ENCODE peak calls at places on chromosome 10, in seven cellular contexts. G, Z, F, W, M, T and O are unnamed samples. For H3K4me1, the result is how much of the 10 kb centered on the place peaks cover.

GRCh38 chr10:3775671-3776551 is 9.1 kb downstream of the KLF6 start:
- DNase-seq in T (peak), F (peak), Z (no peak), W (peak), M (peak), G (peak), O (peak)

GRCh38 chr10:86650151-86650550 is 4.2 kb upstream of the OPN4 start:
- DNase-seq in T (no peak), M (no peak), W (peak), G (no peak), F (no peak), Z (no peak), O (no peak)

GRCh38 chr10:3525832-3526449 is 259.1 kb downstream of the KLF6 start:
- DNase-seq in F (peak), W (peak), Z (no peak), T (no peak), M (no peak), G (peak), O (no peak)

GRCh38 chr10:3225589-3225988 is 53.0 kb upstream of the PITRM1 start:
- DNase-seq in W (no peak), G (peak), M (no peak), T (no peak), Z (no peak), F (peak), O (no peak)

GRCh38 chr10:124524991-124525653 is 63.5 kb downstream of the LHPP start:
- DNase-seq in M (peak), G (peak), W (peak), Z (no peak), T (no peak), F (no peak), O (no peak)

GRCh38 chr10:121525276-121526039 is 72.8 kb downstream of the FGFR2 start:
- DNase-seq in M (peak), G (no peak), Z (no peak), T (no peak), W (no peak), F (peak), O (no peak)

GRCh38 chr10:114538544-114538906 is 119.5 kb downstream of the ABLIM1 start:
- DNase-seq in F (no peak), T (peak), W (no peak), M (peak), Z (peak), G (no peak), O (peak)

GRCh38 chr10:116014326-116014725 is 258.7 kb downstream of the GFRA1 start:
- DNase-seq in W (no peak), F (no peak), G (no peak), Z (no peak), T (no peak), M (no peak), O (no peak)

GRCh38 chr10:42753507-42754154 is 29.0 kb upstream of the BMS1 start:
- DNase-seq in F (no peak), Z (no peak), W (no peak), M (peak), G (no peak), T (no peak), O (no peak)

GRCh38 chr10:95796504-95796903 is 40.5 kb downstream of the ENTPD1 start:
- DNase-seq in W (no peak), Z (no peak), T (no peak), M (no peak), F (no peak), G (no peak), O (no peak)
- H3K4me3 ChIP-seq in W (no peak), Z (no peak), T (no peak), M (no peak), F (no peak), G (no peak), O (peak)

GRCh38 chr10:119663866-119664698 is 12.9 kb downstream of the BAG3 start:
- DNase-seq in G (no peak), W (no peak), M (no peak), Z (peak), F (no peak), T (peak), O (peak)
- H3K27ac ChIP-seq in G (no peak), W (no peak), M (peak), Z (peak), F (peak), T (peak), O (peak)

DNA sequence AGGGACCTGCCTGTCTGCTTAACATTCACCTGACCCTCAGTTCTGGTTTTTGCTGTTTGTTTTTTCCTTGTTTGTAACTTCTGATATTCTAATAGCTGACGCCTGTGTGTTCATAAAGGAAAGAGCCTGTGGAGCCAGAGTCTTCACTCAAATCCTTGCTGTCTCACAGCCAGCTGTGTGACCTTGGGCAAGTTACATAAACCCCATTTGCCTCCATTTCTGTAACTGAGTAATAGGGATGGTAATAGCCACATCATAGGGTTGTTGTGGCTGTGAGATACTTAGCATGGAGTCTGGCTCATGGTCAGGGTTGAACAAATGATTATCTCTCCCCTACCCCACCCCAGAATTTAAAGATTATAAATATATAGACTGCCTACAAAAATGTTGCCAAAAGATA is 27.0 kb downstream of the WBP1L start:
- DNase-seq in F (no peak), W (no peak), M (no peak), T (no peak), G (no peak), Z (no peak), O (no peak)
- H3K4me1 ChIP-seq in F (under half), W (under half), M (half or more), T (under half), G (under half), Z (under half), O (under half)

DNA sequence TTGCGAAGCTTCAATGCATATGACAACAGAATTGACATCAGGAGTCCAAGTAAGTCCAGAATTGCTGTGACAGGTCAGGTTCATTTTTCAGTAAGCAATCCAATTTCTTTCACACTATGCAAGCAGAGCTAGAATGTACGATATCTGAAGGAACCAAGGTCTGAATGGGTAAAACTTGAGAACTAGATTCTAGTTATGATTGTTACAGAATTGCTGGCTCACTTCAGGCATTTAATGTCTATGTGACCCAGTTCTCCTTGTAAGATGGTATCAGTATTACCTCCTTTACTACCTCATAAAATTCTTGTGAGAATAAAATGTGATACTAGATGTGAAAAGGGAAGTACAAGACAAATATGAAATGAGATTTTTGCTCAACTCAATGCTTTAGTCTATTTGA is 159.6 kb downstream of the GPR158 start:
- DNase-seq in Z (no peak), G (no peak), M (no peak), T (no peak), F (no peak), W (no peak), O (no peak)
- H3K4me3 ChIP-seq in Z (no peak), G (no peak), M (no peak), T (no peak), F (no peak), W (no peak), O (no peak)

DNA sequence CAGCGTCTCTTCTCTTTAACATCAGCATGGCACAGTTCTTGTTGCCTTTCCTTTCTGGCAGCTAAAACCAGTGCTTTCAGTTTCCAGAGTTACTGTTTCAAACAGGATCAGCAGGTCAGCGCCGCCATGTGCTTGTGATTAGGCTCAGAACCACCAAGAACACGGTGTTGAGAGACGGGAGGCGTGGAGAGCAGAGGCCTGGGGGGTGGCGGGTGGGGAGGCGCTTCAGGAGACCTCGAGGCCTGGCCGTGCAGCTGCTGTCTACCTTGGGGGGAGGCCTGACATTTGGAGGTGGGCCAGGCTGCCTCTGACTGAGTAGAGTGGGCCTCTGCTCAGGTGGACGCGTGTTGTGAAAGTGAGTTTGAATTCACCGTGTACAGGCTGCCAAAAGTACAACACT is 22.0 kb downstream of the PFKFB3 start:
- DNase-seq in M (no peak), T (no peak), F (no peak), Z (no peak), W (no peak), G (no peak), O (no peak)
- H3K27ac ChIP-seq in M (no peak), T (no peak), F (no peak), Z (no peak), W (no peak), G (peak), O (no peak)